ENCODE peak calls at places on chromosomes 11 and 22, in nine cellular contexts. P is Peyer's patch, T is upper lobe of right lung, G is tibial nerve, U is uterus, D is tibial artery, R is lower lobe of right lung, F is left ventricle myocardium inferior, K is right lobe of liver. H is an unnamed sample. For H3K4me1, the result is how much of the 10 kb centered on the place peaks cover.

GRCh38 chr22:32814289-32814865 is 12.9 kb downstream of the TIMP3 start:
- DNase-seq in P (no peak), T (no peak), G (no peak), U (no peak), D (no peak), R (no peak), F (no peak), K (no peak), H (no peak)

GRCh38 chr11:30583505-30584280 is 2.5 kb downstream of the MPPED2 start:
- DNase-seq in P (no peak), T (peak), G (no peak), U (peak), D (peak), R (peak), F (peak), K (peak), H (peak)

GRCh38 chr22:36359172-36359973 is 28.4 kb downstream of the MYH9 start:
- DNase-seq in P (no peak), T (no peak), G (no peak), U (no peak), D (no peak), R (no peak), F (no peak), K (no peak), H (no peak)

GRCh38 chr11:132719684-132720083 is 812.6 kb downstream of the OPCML start:
- DNase-seq in P (no peak), T (no peak), G (no peak), U (no peak), D (no peak), R (no peak), F (no peak), K (no peak), H (no peak)

GRCh38 chr11:8488395-8488794 is 105.6 kb downstream of the STK33 start:
- DNase-seq in P (no peak), T (no peak), G (no peak), U (no peak), D (no peak), R (no peak), F (no peak), K (no peak), H (no peak)

GRCh38 chr11:44631831-44632230 is 66.4 kb downstream of the CD82 start:
- DNase-seq in P (no peak), T (peak), G (no peak), U (no peak), D (no peak), R (no peak), F (no peak), K (no peak), H (no peak)

GRCh38 chr11:67594480-67594879 is 10.9 kb downstream of the GSTP1 start:
- DNase-seq in P (no peak), T (no peak), G (no peak), U (no peak), D (no peak), R (no peak), F (no peak), K (no peak), H (no peak)

GRCh38 chr11:134374171-134374570 is 37.9 kb downstream of the B3GAT1 start:
- DNase-seq in P (no peak), T (peak), G (no peak), U (no peak), D (no peak), R (peak), F (no peak), K (peak), H (peak)

GRCh38 chr11:128627666-128628342 is 40.4 kb upstream of the ETS1 start:
- DNase-seq in P (no peak), T (no peak), G (no peak), U (no peak), D (no peak), R (no peak), F (no peak), K (no peak), H (no peak)

GRCh38 chr22:19039448-19039780 is 82.8 kb downstream of the DGCR2 start:
- DNase-seq in P (no peak), T (peak), G (no peak), U (no peak), D (no peak), R (peak), F (no peak), K (no peak), H (peak)

GRCh38 chr22:40407021-40407761 is 36.8 kb downstream of the SGSM3 start:
- DNase-seq in P (no peak), T (peak), G (no peak), U (no peak), D (no peak), R (peak), F (no peak), K (no peak), H (no peak)

GRCh38 chr11:119306373-119306890 is 10.5 kb downstream of the MCAM start:
- DNase-seq in P (no peak), T (no peak), G (peak), U (peak), D (peak), R (no peak), F (no peak), K (no peak), H (no peak)

GRCh38 chr11:112537846-112538330 is 277.2 kb upstream of the PLET1 start:
- DNase-seq in P (no peak), T (no peak), G (no peak), U (no peak), D (no peak), R (no peak), F (no peak), K (no peak), H (no peak)

GRCh38 chr11:57793711-57794110 is 32.1 kb downstream of the CTNND1 start:
- DNase-seq in P (no peak), T (no peak), G (no peak), U (no peak), D (no peak), R (no peak), F (no peak), K (no peak), H (no peak)
- H3K27ac ChIP-seq in P (peak), T (peak), G (peak), U (peak), D (no peak), R (peak), F (peak), K (no peak), H (peak)

GRCh38 chr11:59243633-59244032 is 30.9 kb upstream of the MPEG1 start:
- DNase-seq in P (no peak), T (no peak), G (no peak), U (no peak), D (no peak), R (no peak), F (no peak), K (no peak), H (no peak)
- H3K4me1 ChIP-seq in P (under half), T (under half), G (under half), U (under half), D (under half), R (under half), F (under half), K (under half), H (under half)

DNA sequence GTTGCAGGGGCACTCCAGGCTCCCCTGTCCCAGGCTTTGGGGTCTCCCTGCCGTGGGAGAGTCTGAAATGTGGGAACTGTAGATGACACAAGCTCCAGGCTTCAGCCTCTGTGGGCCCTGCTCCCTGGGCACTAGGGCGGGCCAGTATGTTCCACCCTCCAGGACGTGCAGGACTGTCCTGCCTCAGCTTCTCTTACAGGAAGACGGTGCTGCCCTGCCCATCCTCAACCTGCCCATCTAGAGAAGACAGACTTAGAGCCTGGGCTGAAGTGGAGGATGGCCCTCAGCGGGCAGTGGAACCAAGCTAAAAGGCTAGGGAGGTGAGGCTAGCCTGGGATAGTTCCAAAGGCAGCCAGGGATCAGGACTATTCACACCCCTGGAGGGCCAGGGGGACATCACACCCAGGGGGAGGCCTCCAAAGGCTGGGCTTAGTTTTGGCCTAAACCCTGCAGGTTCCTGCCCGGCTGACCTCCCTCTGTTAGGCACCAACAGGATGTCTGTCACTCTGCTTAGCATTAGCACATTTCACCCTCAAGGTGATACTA is 4.0 kb upstream of the CERK start:
- DNase-seq in P (no peak), T (no peak), G (no peak), U (no peak), D (no peak), R (no peak), F (no peak), K (no peak), H (no peak)
- TF ChIP-seq CTCF in P (peak), T (no peak), G (no peak), U (no peak), D (no peak), R (no peak), F (no peak), K (no peak), H (no peak)

DNA sequence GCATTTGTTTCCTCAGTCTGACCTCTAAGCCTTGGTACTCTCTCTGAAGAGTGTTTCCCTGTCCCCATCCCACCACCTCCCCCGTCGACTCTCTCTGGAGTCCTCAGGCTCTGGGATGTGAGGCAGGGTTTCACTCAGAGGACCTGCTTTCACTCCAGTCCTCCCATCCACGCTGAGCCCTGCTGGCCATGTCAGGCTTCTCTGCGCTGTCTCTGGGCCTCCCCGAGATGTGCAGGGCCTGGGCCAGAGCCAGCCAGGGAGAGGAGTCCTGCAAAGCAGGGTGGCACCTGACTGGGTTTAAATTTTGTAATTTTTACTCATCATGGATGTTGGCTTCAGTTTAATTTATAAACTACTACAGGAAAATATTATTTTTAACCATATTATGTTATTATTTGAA is 3.3 kb downstream of the SCGB2A2 start:
- DNase-seq in P (no peak), T (no peak), G (no peak), U (no peak), D (no peak), R (no peak), F (no peak), K (no peak), H (no peak)
- H3K27ac ChIP-seq in P (no peak), T (no peak), G (no peak), U (no peak), D (no peak), R (no peak), F (no peak), K (no peak), H (no peak)

DNA sequence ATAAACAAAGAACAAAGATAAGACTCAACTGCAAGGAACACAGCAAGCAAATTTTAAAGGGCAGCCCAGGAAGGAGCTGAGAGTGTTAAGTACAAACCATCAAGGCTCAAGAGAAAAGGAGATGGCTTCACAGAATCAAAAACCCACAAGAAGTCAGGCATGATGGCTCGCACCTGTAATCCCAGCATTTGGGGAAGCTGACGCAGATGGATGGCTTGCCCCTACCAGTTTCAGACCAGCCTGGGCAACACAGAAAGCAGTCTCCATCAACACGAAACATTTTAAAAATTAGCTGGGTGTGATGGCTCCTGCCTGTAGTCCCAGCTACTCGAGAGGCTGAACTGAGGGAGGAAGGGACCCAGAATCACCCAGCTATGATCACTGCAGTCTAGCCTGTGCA is 32.6 kb downstream of the MAPK1 start:
- DNase-seq in P (peak), T (no peak), G (no peak), U (no peak), D (no peak), R (no peak), F (no peak), K (no peak), H (no peak)
- H3K4me1 ChIP-seq in P (under half), T (half or more), G (half or more), U (under half), D (half or more), R (half or more), F (half or more), K (under half), H (under half)

DNA sequence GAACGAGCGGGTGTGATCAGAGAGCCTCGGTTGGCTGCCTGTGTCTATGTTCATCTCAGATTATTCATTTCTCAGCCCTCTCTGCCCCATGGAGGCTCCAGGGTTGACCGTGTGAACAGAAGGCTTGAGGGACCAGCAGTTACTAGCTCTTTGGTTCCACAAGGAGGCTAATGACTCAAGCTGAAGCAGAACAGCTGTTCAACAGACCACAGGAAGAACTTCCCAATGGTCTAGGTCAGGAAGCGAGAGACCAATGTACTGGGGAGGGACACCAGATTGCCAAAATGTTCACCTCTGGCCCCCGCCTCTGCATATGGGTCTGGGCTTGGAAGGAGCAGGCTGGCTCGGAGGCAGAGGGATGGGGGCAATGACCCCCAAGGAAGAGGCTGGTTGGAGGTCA is 14.7 kb upstream of the PDE2A start:
- DNase-seq in P (no peak), T (peak), G (no peak), U (no peak), D (no peak), R (no peak), F (no peak), K (no peak), H (peak)
- TF ChIP-seq CTCF in P (no peak), T (no peak), G (no peak), U (no peak), D (no peak), R (no peak), F (no peak), K (no peak), H (no peak)

DNA sequence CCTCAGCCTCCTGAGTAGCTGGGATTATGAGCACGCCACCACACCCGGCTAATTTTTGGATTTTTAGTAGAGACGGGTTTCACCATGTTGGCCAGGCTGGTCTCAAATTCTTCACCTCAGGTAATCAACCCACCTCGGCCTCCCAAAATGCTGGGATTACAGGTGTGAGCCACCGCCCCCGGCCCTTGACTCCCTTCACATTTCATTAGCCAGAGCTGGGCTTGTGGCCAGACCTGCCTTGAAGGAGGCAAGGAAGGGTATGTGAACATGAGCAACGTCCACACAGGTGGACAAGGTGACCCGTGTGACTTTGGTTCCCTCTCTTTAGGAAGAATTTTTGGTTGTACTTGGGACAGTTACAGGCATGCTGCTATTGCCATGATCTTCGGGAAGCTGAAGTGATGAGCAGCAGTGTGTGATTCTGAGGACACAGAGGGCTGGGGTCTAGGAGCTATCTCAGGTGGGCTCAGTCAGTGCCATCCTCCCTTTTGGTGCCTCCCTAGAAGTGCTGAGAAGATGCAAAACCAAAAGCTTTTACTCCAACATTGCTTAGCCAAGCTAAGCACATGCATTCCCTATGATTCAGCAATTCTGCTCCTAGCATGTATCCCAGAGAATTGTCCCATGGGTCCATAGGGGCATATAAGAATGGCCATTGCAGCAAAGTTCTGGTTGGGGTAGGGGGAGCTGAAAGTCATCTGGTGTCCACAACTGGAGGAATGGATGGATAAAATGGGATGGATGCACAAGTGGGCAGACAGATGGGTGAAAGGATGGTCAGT is 6.1 kb downstream of the AP5B1 start:
- DNase-seq in P (no peak), T (peak), G (no peak), U (no peak), D (no peak), R (no peak), F (no peak), K (no peak), H (no peak)
- H3K27ac ChIP-seq in P (no peak), T (peak), G (no peak), U (no peak), D (no peak), R (peak), F (no peak), K (no peak), H (no peak)

DNA sequence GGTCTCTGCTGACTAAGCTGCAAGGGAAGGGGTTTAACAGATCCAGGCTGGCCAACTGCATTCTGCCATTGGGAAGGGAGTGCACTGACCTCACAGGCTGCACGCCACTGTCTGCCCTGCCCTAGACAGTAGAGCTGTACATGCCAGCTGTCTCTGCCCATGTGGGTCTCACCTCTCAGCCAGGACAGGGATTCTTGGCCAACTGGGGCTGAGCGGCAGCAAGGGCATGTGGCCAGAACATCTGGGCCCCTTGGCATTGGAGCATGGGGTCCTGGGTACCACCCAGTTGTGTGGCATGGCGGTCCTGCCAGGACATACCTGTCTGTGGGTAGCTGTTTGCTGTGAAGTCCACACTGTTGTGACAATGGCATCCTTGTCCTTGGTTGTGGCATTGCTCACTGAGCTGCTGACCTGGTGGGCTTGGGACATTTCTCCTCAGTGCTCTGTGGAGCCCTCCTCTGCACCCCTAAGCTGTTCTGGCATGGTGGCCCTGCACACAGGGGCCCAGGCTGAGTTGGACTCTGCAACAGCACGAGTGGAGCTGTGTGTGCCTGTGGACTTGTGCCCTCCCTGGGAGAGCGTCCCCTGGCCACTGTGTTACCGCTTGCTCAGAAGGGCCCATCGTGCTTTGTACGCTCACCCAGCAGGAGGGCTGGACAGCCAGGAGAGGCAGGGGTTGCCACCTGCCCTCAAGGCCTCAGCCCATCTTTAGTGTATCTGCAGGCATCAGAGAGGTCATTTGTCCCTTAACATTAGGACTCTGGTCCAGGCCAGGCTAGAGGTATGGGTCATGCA is 46.7 kb downstream of the MED15 start:
- DNase-seq in P (no peak), T (no peak), G (no peak), U (peak), D (no peak), R (no peak), F (no peak), K (no peak), H (no peak)
- H3K4me1 ChIP-seq in P (under half), T (half or more), G (half or more), U (under half), D (half or more), R (half or more), F (half or more), K (under half), H (half or more)

GRCh38 chr11:104979839-104980238 is 11.5 kb upstream of the CASP4 start:
- DNase-seq in P (no peak), T (no peak), G (no peak), U (no peak), D (no peak), R (no peak), F (no peak), K (no peak), H (no peak)
- TF ChIP-seq CTCF in P (no peak), T (no peak), G (no peak), U (no peak), D (no peak), R (no peak), F (no peak), K (no peak), H (no peak)

GRCh38 chr11:27282141-27282590 is 80.8 kb downstream of the CCDC34 start:
- DNase-seq in P (no peak), T (no peak), G (peak), U (peak), D (peak), R (no peak), F (peak), K (peak), H (peak)
- H3K27ac ChIP-seq in P (no peak), T (peak), G (peak), U (no peak), D (peak), R (no peak), F (peak), K (peak), H (no peak)